ENCODE peak calls at places on chromosomes 4 and X, in eight cellular contexts. One of them, this sample, is unnamed.

GRCh38 chrX:150602743-150603142 is 34.3 kb downstream of the MTM1 start:
- DNase-seq in psoas muscle: no peak
- DNase-seq in right lobe of liver: no peak
- DNase-seq in OCI-LY7: no peak
- DNase-seq in body of pancreas: no peak
- DNase-seq in left ventricle myocardium inferior: no peak
- DNase-seq in tibial nerve: no peak
- DNase-seq in heart left ventricle: no peak
- DNase-seq in this sample: no peak

GRCh38 chr4:31674313-31674947 is 954.3 kb downstream of the PCDH7 start:
- DNase-seq in tibial nerve: no peak
- DNase-seq in psoas muscle: no peak
- DNase-seq in heart left ventricle: no peak
- DNase-seq in OCI-LY7: peak; percentile 1
- DNase-seq in right lobe of liver: no peak
- DNase-seq in body of pancreas: no peak
- DNase-seq in left ventricle myocardium inferior: no peak
- DNase-seq in this sample: no peak

GRCh38 chr4:77220841-77221613 is 64.0 kb downstream of the CCNG2 start:
- DNase-seq in tibial nerve: no peak
- DNase-seq in right lobe of liver: no peak
- DNase-seq in body of pancreas: no peak
- DNase-seq in left ventricle myocardium inferior: peak; percentile 48
- DNase-seq in heart left ventricle: peak; percentile 69
- DNase-seq in OCI-LY7: no peak
- DNase-seq in psoas muscle: no peak
- DNase-seq in this sample: no peak

GRCh38 chrX:3501833-3502535 is 155.5 kb upstream of the MXRA5 start:
- DNase-seq in right lobe of liver: no peak
- DNase-seq in body of pancreas: no peak
- DNase-seq in OCI-LY7: no peak
- DNase-seq in heart left ventricle: peak; percentile 37
- DNase-seq in left ventricle myocardium inferior: peak; percentile 16
- DNase-seq in tibial nerve: no peak
- DNase-seq in psoas muscle: peak; percentile 51
- DNase-seq in this sample: no peak

GRCh38 chrX:153639177-153640044 is 7.6 kb upstream of the DUSP9 start:
- DNase-seq in OCI-LY7: no peak
- DNase-seq in heart left ventricle: no peak
- DNase-seq in psoas muscle: peak; percentile 31
- DNase-seq in tibial nerve: no peak
- DNase-seq in right lobe of liver: no peak
- DNase-seq in left ventricle myocardium inferior: no peak
- DNase-seq in body of pancreas: no peak
- DNase-seq in this sample: no peak

GRCh38 chr4:2284934-2285664 is 23.2 kb upstream of the MXD4 start:
- DNase-seq in right lobe of liver: peak; percentile 27
- DNase-seq in body of pancreas: no peak
- DNase-seq in left ventricle myocardium inferior: no peak
- DNase-seq in heart left ventricle: no peak
- DNase-seq in psoas muscle: no peak
- DNase-seq in OCI-LY7: no peak
- DNase-seq in tibial nerve: no peak
- DNase-seq in this sample: peak; percentile 37

GRCh38 chr4:5662555-5662954 is 45.8 kb downstream of the EVC2 start:
- DNase-seq in OCI-LY7: no peak
- DNase-seq in right lobe of liver: no peak
- DNase-seq in psoas muscle: no peak
- DNase-seq in heart left ventricle: no peak
- DNase-seq in body of pancreas: no peak
- DNase-seq in left ventricle myocardium inferior: no peak
- DNase-seq in tibial nerve: no peak
- DNase-seq in this sample: no peak

GRCh38 chrX:132539611-132540010 is 50.8 kb upstream of the MBNL3 start:
- DNase-seq in left ventricle myocardium inferior: no peak
- DNase-seq in body of pancreas: no peak
- DNase-seq in psoas muscle: no peak
- DNase-seq in OCI-LY7: no peak
- DNase-seq in tibial nerve: no peak
- DNase-seq in right lobe of liver: no peak
- DNase-seq in heart left ventricle: no peak
- DNase-seq in this sample: no peak

GRCh38 chr4:20684852-20685763 is 15.2 kb upstream of the PACRGL start:
- DNase-seq in tibial nerve: no peak
- DNase-seq in OCI-LY7: peak; percentile 48
- DNase-seq in heart left ventricle: no peak
- DNase-seq in body of pancreas: no peak
- DNase-seq in right lobe of liver: no peak
- DNase-seq in psoas muscle: no peak
- DNase-seq in left ventricle myocardium inferior: no peak
- DNase-seq in this sample: no peak

GRCh38 chrX:31704938-31705337 is 633.1 kb upstream of the FTHL17 start:
- DNase-seq in body of pancreas: no peak
- DNase-seq in psoas muscle: no peak
- DNase-seq in left ventricle myocardium inferior: no peak
- DNase-seq in OCI-LY7: no peak
- DNase-seq in heart left ventricle: no peak
- DNase-seq in tibial nerve: no peak
- DNase-seq in right lobe of liver: no peak
- DNase-seq in this sample: no peak

GRCh38 chrX:77298296-77298695 is 148.9 kb upstream of the FGF16 start:
- DNase-seq in heart left ventricle: no peak
- DNase-seq in right lobe of liver: no peak
- DNase-seq in body of pancreas: no peak
- DNase-seq in left ventricle myocardium inferior: no peak
- DNase-seq in psoas muscle: no peak
- DNase-seq in OCI-LY7: no peak
- DNase-seq in tibial nerve: no peak
- DNase-seq in this sample: no peak

GRCh38 chrX:77298790-77299189 is 148.4 kb upstream of the FGF16 start:
- DNase-seq in OCI-LY7: no peak
- DNase-seq in body of pancreas: no peak
- DNase-seq in right lobe of liver: no peak
- DNase-seq in heart left ventricle: no peak
- DNase-seq in left ventricle myocardium inferior: no peak
- DNase-seq in psoas muscle: no peak
- DNase-seq in tibial nerve: no peak
- DNase-seq in this sample: no peak

GRCh38 chrX:77299549-77299948 is 147.6 kb upstream of the FGF16 start:
- DNase-seq in tibial nerve: no peak
- DNase-seq in heart left ventricle: no peak
- DNase-seq in body of pancreas: no peak
- DNase-seq in left ventricle myocardium inferior: no peak
- DNase-seq in right lobe of liver: no peak
- DNase-seq in psoas muscle: no peak
- DNase-seq in OCI-LY7: no peak
- DNase-seq in this sample: no peak
- H3K9me3 ChIP-seq in tibial nerve: no peaks in the 10 kb centered on the region
- H3K9me3 ChIP-seq in heart left ventricle: no peaks in the 10 kb centered on the region
- H3K9me3 ChIP-seq in body of pancreas: no peaks in the 10 kb centered on the region
- H3K9me3 ChIP-seq in left ventricle myocardium inferior: peaks cover 10% of the 10 kb centered on the region
- H3K9me3 ChIP-seq in right lobe of liver: no peaks in the 10 kb centered on the region
- H3K9me3 ChIP-seq in psoas muscle: peaks cover 4% of the 10 kb centered on the region
- H3K9me3 ChIP-seq in OCI-LY7: no peaks in the 10 kb centered on the region
- H3K9me3 ChIP-seq in this sample: no peaks in the 10 kb centered on the region

DNA sequence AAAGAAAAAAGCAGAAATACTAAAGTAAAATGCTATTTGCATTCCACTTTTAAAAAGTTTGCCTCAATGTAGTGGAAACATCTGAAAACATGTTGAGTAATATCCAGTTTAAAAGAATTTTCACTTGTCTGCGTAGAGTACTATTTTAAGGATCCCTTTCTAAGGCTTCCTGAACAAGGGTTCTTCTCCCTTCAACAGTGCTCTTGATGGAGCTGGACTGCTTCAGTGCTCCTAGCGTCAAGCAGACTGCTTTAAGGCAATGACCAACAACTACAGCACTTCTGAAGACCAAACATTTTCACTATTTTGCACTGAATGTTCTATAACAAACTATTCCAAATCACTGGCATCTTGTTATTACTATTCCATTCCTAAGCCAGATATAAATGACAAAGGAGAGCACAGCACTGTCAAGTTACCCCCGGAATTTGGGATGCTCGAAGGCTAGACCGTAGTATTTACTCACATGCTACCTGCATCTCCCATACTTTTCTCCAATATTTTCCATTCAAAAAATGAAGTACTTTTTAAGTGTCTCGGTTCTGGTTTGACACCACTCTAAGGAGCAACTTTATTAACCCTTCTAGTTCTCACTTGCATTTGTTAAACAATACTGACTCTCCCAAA is 36.1 kb downstream of the TMEM165 start:
- DNase-seq in left ventricle myocardium inferior: no peak
- DNase-seq in body of pancreas: no peak
- DNase-seq in tibial nerve: no peak
- DNase-seq in heart left ventricle: no peak
- DNase-seq in OCI-LY7: no peak
- DNase-seq in right lobe of liver: no peak
- DNase-seq in psoas muscle: no peak
- DNase-seq in this sample: no peak
- H3K36me3 ChIP-seq in left ventricle myocardium inferior: peaks cover 58% of the 10 kb centered on the region
- H3K36me3 ChIP-seq in body of pancreas: peaks cover 12% of the 10 kb centered on the region
- H3K36me3 ChIP-seq in tibial nerve: peaks cover 73% of the 10 kb centered on the region
- H3K36me3 ChIP-seq in heart left ventricle: peaks cover 91% of the 10 kb centered on the region
- H3K36me3 ChIP-seq in OCI-LY7: peaks cover 81% of the 10 kb centered on the region
- H3K36me3 ChIP-seq in right lobe of liver: peaks cover 36% of the 10 kb centered on the region
- H3K36me3 ChIP-seq in psoas muscle: peaks cover 96% of the 10 kb centered on the region
- H3K36me3 ChIP-seq in this sample: peaks cover 88% of the 10 kb centered on the region

GRCh38 chr4:33650036-33650435 is 2594.3 kb downstream of the ARAP2 start:
- DNase-seq in OCI-LY7: no peak
- DNase-seq in left ventricle myocardium inferior: no peak
- DNase-seq in heart left ventricle: no peak
- DNase-seq in tibial nerve: no peak
- DNase-seq in body of pancreas: no peak
- DNase-seq in right lobe of liver: no peak
- DNase-seq in psoas muscle: no peak
- DNase-seq in this sample: no peak
- H3K9me3 ChIP-seq in OCI-LY7: no peaks in the 10 kb centered on the region
- H3K9me3 ChIP-seq in left ventricle myocardium inferior: peaks cover 6% of the 10 kb centered on the region
- H3K9me3 ChIP-seq in heart left ventricle: no peaks in the 10 kb centered on the region
- H3K9me3 ChIP-seq in tibial nerve: no peaks in the 10 kb centered on the region
- H3K9me3 ChIP-seq in body of pancreas: no peaks in the 10 kb centered on the region
- H3K9me3 ChIP-seq in right lobe of liver: no peaks in the 10 kb centered on the region
- H3K9me3 ChIP-seq in psoas muscle: no peaks in the 10 kb centered on the region
- H3K9me3 ChIP-seq in this sample: no peaks in the 10 kb centered on the region

GRCh38 chr4:168868856-168869201 is 141.2 kb downstream of the CBR4 start:
- DNase-seq in OCI-LY7: no peak
- DNase-seq in heart left ventricle: no peak
- DNase-seq in tibial nerve: no peak
- DNase-seq in psoas muscle: no peak
- DNase-seq in right lobe of liver: no peak
- DNase-seq in left ventricle myocardium inferior: no peak
- DNase-seq in body of pancreas: no peak
- DNase-seq in this sample: no peak
- H3K36me3 ChIP-seq in OCI-LY7: no peaks in the 10 kb centered on the region
- H3K36me3 ChIP-seq in heart left ventricle: no peaks in the 10 kb centered on the region
- H3K36me3 ChIP-seq in tibial nerve: no peaks in the 10 kb centered on the region
- H3K36me3 ChIP-seq in psoas muscle: peaks cover 7% of the 10 kb centered on the region
- H3K36me3 ChIP-seq in right lobe of liver: no peaks in the 10 kb centered on the region
- H3K36me3 ChIP-seq in left ventricle myocardium inferior: peaks cover 14% of the 10 kb centered on the region
- H3K36me3 ChIP-seq in body of pancreas: no peaks in the 10 kb centered on the region
- H3K36me3 ChIP-seq in this sample: no peaks in the 10 kb centered on the region

GRCh38 chr4:71830-72229 is 18.7 kb downstream of the ZNF595 start:
- DNase-seq in left ventricle myocardium inferior: no peak
- DNase-seq in right lobe of liver: no peak
- DNase-seq in heart left ventricle: no peak
- DNase-seq in body of pancreas: no peak
- DNase-seq in psoas muscle: no peak
- DNase-seq in OCI-LY7: no peak
- DNase-seq in tibial nerve: no peak
- DNase-seq in this sample: no peak
- H3K9me3 ChIP-seq in left ventricle myocardium inferior: peaks cover 84% of the 10 kb centered on the region
- H3K9me3 ChIP-seq in right lobe of liver: peaks cover 60% of the 10 kb centered on the region
- H3K9me3 ChIP-seq in heart left ventricle: no peaks in the 10 kb centered on the region
- H3K9me3 ChIP-seq in body of pancreas: peaks cover 2% of the 10 kb centered on the region
- H3K9me3 ChIP-seq in psoas muscle: peaks cover 80% of the 10 kb centered on the region
- H3K9me3 ChIP-seq in OCI-LY7: peaks cover 28% of the 10 kb centered on the region
- H3K9me3 ChIP-seq in tibial nerve: peaks cover 8% of the 10 kb centered on the region
- H3K9me3 ChIP-seq in this sample: peaks cover 70% of the 10 kb centered on the region

GRCh38 chr4:153628796-153629315 is 55.2 kb upstream of the TLR2 start:
- DNase-seq in tibial nerve: no peak
- DNase-seq in right lobe of liver: no peak
- DNase-seq in OCI-LY7: no peak
- DNase-seq in heart left ventricle: no peak
- DNase-seq in left ventricle myocardium inferior: no peak
- DNase-seq in body of pancreas: no peak
- DNase-seq in psoas muscle: no peak
- DNase-seq in this sample: no peak
- H3K36me3 ChIP-seq in tibial nerve: peaks cover 96% of the 10 kb centered on the region
- H3K36me3 ChIP-seq in right lobe of liver: peaks cover 89% of the 10 kb centered on the region
- H3K36me3 ChIP-seq in OCI-LY7: peaks cover 99% of the 10 kb centered on the region
- H3K36me3 ChIP-seq in heart left ventricle: peaks cover 99% of the 10 kb centered on the region
- H3K36me3 ChIP-seq in left ventricle myocardium inferior: peaks cover 99% of the 10 kb centered on the region
- H3K36me3 ChIP-seq in body of pancreas: peaks cover 59% of the 10 kb centered on the region
- H3K36me3 ChIP-seq in psoas muscle: peaks cover 100% of the 10 kb centered on the region
- H3K36me3 ChIP-seq in this sample: peaks cover 79% of the 10 kb centered on the region

GRCh38 chr4:107631568-107631967 is 88.5 kb downstream of the PAPSS1 start:
- DNase-seq in tibial nerve: no peak
- DNase-seq in OCI-LY7: no peak
- DNase-seq in right lobe of liver: peak; percentile 83
- DNase-seq in psoas muscle: no peak
- DNase-seq in body of pancreas: peak; percentile 57
- DNase-seq in heart left ventricle: peak; percentile 39
- DNase-seq in left ventricle myocardium inferior: no peak
- DNase-seq in this sample: no peak
- H3K9me3 ChIP-seq in tibial nerve: no peaks in the 10 kb centered on the region
- H3K9me3 ChIP-seq in OCI-LY7: no peaks in the 10 kb centered on the region
- H3K9me3 ChIP-seq in right lobe of liver: no peaks in the 10 kb centered on the region
- H3K9me3 ChIP-seq in psoas muscle: no peaks in the 10 kb centered on the region
- H3K9me3 ChIP-seq in body of pancreas: no peaks in the 10 kb centered on the region
- H3K9me3 ChIP-seq in heart left ventricle: no peaks in the 10 kb centered on the region
- H3K9me3 ChIP-seq in left ventricle myocardium inferior: no peaks in the 10 kb centered on the region
- H3K9me3 ChIP-seq in this sample: no peaks in the 10 kb centered on the region

GRCh38 chr4:127896069-127896468 is 15.4 kb downstream of the PLK4 start:
- DNase-seq in OCI-LY7: no peak
- DNase-seq in body of pancreas: no peak
- DNase-seq in tibial nerve: no peak
- DNase-seq in right lobe of liver: no peak
- DNase-seq in heart left ventricle: no peak
- DNase-seq in left ventricle myocardium inferior: no peak
- DNase-seq in psoas muscle: no peak
- DNase-seq in this sample: no peak
- H3K36me3 ChIP-seq in OCI-LY7: peaks cover 89% of the 10 kb centered on the region
- H3K36me3 ChIP-seq in body of pancreas: no peaks in the 10 kb centered on the region
- H3K36me3 ChIP-seq in tibial nerve: peaks cover 11% of the 10 kb centered on the region
- H3K36me3 ChIP-seq in right lobe of liver: no peaks in the 10 kb centered on the region
- H3K36me3 ChIP-seq in heart left ventricle: peaks cover 14% of the 10 kb centered on the region
- H3K36me3 ChIP-seq in left ventricle myocardium inferior: no peaks in the 10 kb centered on the region
- H3K36me3 ChIP-seq in psoas muscle: no peaks in the 10 kb centered on the region
- H3K36me3 ChIP-seq in this sample: no peaks in the 10 kb centered on the region

DNA sequence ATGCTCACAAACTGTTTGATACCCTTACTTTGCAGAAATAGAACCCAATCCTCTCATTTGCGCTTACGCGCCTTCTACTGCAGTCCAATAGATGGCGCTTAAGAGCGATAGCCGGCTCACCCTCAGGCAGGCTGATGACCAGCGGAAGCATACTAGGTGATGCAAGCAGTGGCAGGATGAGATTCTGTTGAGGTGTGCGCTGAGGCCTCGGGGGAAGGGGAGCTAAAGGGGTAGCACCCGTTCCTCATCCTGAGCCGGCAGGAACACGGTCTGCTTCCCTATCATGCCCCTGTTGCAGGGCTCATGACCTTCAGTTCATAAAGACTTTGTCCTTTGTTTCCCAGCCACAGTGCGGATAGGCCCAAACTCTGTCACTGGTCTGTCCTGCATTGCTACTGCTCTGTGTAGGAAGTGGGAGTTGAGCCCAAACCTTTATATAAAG is 628.9 kb downstream of the TLL1 start:
- DNase-seq in OCI-LY7: peak; percentile 1
- DNase-seq in right lobe of liver: no peak
- DNase-seq in heart left ventricle: no peak
- DNase-seq in left ventricle myocardium inferior: no peak
- DNase-seq in tibial nerve: no peak
- DNase-seq in psoas muscle: no peak
- DNase-seq in body of pancreas: peak; percentile 31
- DNase-seq in this sample: no peak
- H3K9me3 ChIP-seq in OCI-LY7: no peaks in the 10 kb centered on the region
- H3K9me3 ChIP-seq in right lobe of liver: no peaks in the 10 kb centered on the region
- H3K9me3 ChIP-seq in heart left ventricle: no peaks in the 10 kb centered on the region
- H3K9me3 ChIP-seq in left ventricle myocardium inferior: peaks cover 3% of the 10 kb centered on the region
- H3K9me3 ChIP-seq in tibial nerve: no peaks in the 10 kb centered on the region
- H3K9me3 ChIP-seq in psoas muscle: no peaks in the 10 kb centered on the region
- H3K9me3 ChIP-seq in body of pancreas: no peaks in the 10 kb centered on the region
- H3K9me3 ChIP-seq in this sample: no peaks in the 10 kb centered on the region

This sample was measured in upper lobe of right lung.